ENCODE peak calls at places on chromosomes 2 and 18, in six cellular contexts. U, M, B, R, S and E are unnamed samples.

GRCh38 chr18:55918449-55918848 is 330.5 kb upstream of the TCF4 start:
- DNase-seq in B (no peak), U (no peak), R (no peak), M (no peak), S (no peak), E (no peak)

GRCh38 chr18:4016391-4017049 is 438.6 kb downstream of the DLGAP1 start:
- DNase-seq in R (no peak), M (no peak), U (no peak), S (no peak), B (peak), E (no peak)

GRCh38 chr2:159124441-159124911 is 156.0 kb downstream of the TANC1 start:
- DNase-seq in S (no peak), R (no peak), B (peak), M (peak), U (no peak), E (peak)

GRCh38 chr18:61333271-61333745 is at the start of gene CDH20:
- DNase-seq in M (no peak), R (no peak), S (no peak), U (no peak), B (peak), E (no peak)

GRCh38 chr2:75523313-75524275 is 37.1 kb downstream of the EVA1A start:
- DNase-seq in U (no peak), M (no peak), S (no peak), R (no peak), B (no peak), E (no peak)

GRCh38 chr2:1743396-1744150 is 742 bp downstream of the PXDN start:
- DNase-seq in S (peak), R (no peak), M (no peak), U (no peak), B (peak), E (no peak)

GRCh38 chr2:54259413-54260240 is 3.6 kb upstream of the TSPYL6 start:
- DNase-seq in M (no peak), R (no peak), S (no peak), U (no peak), B (no peak), E (no peak)

GRCh38 chr2:162828545-162828944 is 10.0 kb downstream of the KCNH7 start:
- DNase-seq in M (no peak), R (no peak), S (no peak), U (no peak), B (no peak), E (no peak)

GRCh38 chr2:48512586-48512985 is 17.4 kb upstream of the STON1 start:
- DNase-seq in R (no peak), B (no peak), S (no peak), U (no peak), M (no peak), E (no peak)

GRCh38 chr18:78526275-78526674 is 453.3 kb upstream of the SALL3 start:
- DNase-seq in R (no peak), M (no peak), U (no peak), B (no peak), S (no peak), E (no peak)

GRCh38 chr2:151862688-151863087 is 34.5 kb upstream of the ARL5A start:
- DNase-seq in S (no peak), B (no peak), M (no peak), R (no peak), U (no peak), E (no peak)

GRCh38 chr2:185433824-185434223 is 304.8 kb upstream of the FSIP2 start:
- DNase-seq in R (no peak), S (no peak), U (no peak), B (no peak), M (no peak), E (no peak)

GRCh38 chr2:112673008-112673407 is 27.3 kb downstream of the SLC20A1 start:
- DNase-seq in U (no peak), B (no peak), M (no peak), S (no peak), R (no peak), E (no peak)

GRCh38 chr2:37916512-37917082 is 8.5 kb upstream of the RMDN2 start:
- DNase-seq in U (no peak), M (no peak), S (no peak), B (no peak), R (no peak), E (peak)

GRCh38 chr2:26612522-26613240 is 28.5 kb downstream of the CIB4 start:
- DNase-seq in S (peak), R (no peak), M (peak), B (no peak), U (no peak), E (peak)

GRCh38 chr2:214809751-214810564 is 475 bp upstream of the BARD1 start:
- DNase-seq in B (peak), R (peak), S (peak), M (peak), U (peak), E (peak)
- H3K27ac ChIP-seq in B (no peak), R (peak), S (peak), M (peak), U (peak), E (peak)

GRCh38 chr18:31918733-31919132 is 24.2 kb downstream of the TRAPPC8 start:
- DNase-seq in U (no peak), R (no peak), S (no peak), B (no peak), M (no peak), E (no peak)

GRCh38 chr18:31920326-31920725 is 22.6 kb downstream of the TRAPPC8 start:
- DNase-seq in R (no peak), M (no peak), B (no peak), U (no peak), S (no peak), E (no peak)
- H3K27ac ChIP-seq in R (no peak), M (no peak), B (no peak), U (no peak), S (no peak), E (no peak)

DNA sequence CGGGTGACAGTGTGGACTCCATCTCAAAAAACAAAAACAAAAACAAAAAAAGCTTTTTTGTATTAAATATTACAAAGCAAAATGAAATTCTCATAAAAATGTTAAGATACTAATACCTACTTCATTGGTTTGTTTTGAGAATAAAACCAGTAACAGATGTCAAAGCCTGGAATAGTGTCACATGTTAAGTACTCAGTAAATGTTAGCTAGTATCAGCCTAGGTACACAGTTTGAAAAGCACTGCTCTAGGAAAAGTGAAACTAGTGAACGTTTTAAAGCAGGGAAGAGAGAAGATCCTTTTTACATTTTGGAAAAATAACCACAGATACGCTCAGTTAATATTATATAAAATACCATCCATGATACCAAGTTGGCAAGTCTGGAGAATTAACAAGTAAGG is 37.1 kb upstream of the ADAM17 start:
- DNase-seq in R (no peak), S (no peak), U (no peak), M (no peak), B (no peak), E (no peak)
- H3K27ac ChIP-seq in R (no peak), S (no peak), U (no peak), M (no peak), B (no peak), E (no peak)

GRCh38 chr2:36707050-36707449 is 10.5 kb downstream of the VIT start:
- DNase-seq in B (no peak), S (no peak), R (no peak), U (no peak), M (no peak), E (no peak)
- H3K27ac ChIP-seq in B (no peak), S (no peak), R (no peak), U (peak), M (no peak), E (no peak)

GRCh38 chr18:71105994-71106546 is 817.2 kb downstream of the SOCS6 start:
- DNase-seq in U (no peak), R (no peak), M (no peak), B (no peak), S (no peak), E (no peak)

GRCh38 chr18:71107220-71107619 is 818.4 kb downstream of the SOCS6 start:
- DNase-seq in U (no peak), B (no peak), M (no peak), S (no peak), R (no peak), E (no peak)

DNA sequence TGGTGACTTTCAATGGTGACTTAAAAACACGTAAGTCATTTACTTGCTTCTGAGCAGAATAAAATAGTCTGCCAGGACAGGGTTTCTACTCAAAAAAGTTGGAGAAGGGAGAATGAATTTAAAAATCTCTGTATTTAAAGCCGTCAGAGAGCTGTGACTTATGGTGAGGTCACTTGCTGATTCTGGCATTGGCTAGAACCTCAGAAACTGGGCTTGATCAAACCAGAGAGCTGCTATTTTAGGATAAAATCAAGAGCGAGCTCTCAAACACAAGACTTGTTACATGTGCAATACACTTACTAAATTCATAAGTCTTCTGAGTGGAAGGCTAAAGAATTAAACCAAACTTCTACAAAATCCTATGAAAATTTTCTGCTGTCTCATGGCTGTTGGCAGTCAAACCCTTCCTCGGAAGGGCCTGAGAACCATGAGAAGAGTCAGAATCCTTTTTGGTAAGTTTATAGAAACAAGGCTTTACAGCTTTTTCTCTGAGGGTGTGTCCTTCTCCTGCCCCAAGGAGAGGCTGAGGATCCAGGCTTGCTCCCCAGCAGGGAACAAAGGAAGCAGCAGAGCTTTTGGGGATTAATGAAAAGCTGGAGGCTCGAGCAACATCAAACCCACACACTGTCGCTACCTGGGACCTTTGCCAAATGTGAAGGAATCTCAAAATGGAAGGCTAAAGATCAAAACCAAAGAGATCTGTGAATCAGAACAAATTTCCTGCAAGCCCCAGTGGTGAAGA is 816.4 kb downstream of the SOCS6 start:
- DNase-seq in M (no peak), R (no peak), B (no peak), S (no peak), U (no peak), E (no peak)
- H3K27ac ChIP-seq in M (no peak), R (no peak), B (no peak), S (no peak), U (peak), E (no peak)

GRCh38 chr2:180695570-180695969 is 284.8 kb upstream of the UBE2E3 start:
- DNase-seq in B (no peak), U (no peak), S (no peak), R (no peak), M (no peak), E (no peak)
- H3K27ac ChIP-seq in B (no peak), U (no peak), S (no peak), R (no peak), M (no peak), E (no peak)

GRCh38 chr2:17821080-17821479 is 4.8 kb downstream of the MSGN1 start:
- DNase-seq in S (no peak), B (no peak), U (no peak), M (no peak), R (no peak), E (no peak)
- H3K27ac ChIP-seq in S (peak), B (no peak), U (no peak), M (no peak), R (no peak), E (peak)

GRCh38 chr18:21760321-21760720 is 19.7 kb downstream of the MIB1 start:
- DNase-seq in S (no peak), M (no peak), U (no peak), B (no peak), R (no peak), E (no peak)
- H3K27ac ChIP-seq in S (no peak), M (no peak), U (no peak), B (no peak), R (no peak), E (no peak)

GRCh38 chr2:46074501-46074900 is 222.7 kb upstream of the EPAS1 start:
- DNase-seq in B (no peak), U (no peak), M (no peak), S (no peak), R (no peak), E (no peak)
- H3K27ac ChIP-seq in B (no peak), U (no peak), M (no peak), S (peak), R (no peak), E (no peak)

GRCh38 chr2:219625179-219625578 is 2.3 kb upstream of the SLC4A3 start:
- DNase-seq in S (no peak), B (no peak), M (no peak), U (no peak), R (no peak), E (no peak)

GRCh38 chr2:219628235-219628985 is 980 bp downstream of the SLC4A3 start:
- DNase-seq in B (no peak), U (no peak), S (peak), R (no peak), M (no peak), E (no peak)

GRCh38 chr2:219626540-219626939 is 890 bp upstream of the SLC4A3 start:
- DNase-seq in M (no peak), U (no peak), S (no peak), R (no peak), B (no peak), E (peak)

GRCh38 chr2:219628986-219629901 is 1.8 kb downstream of the SLC4A3 start:
- DNase-seq in S (no peak), R (no peak), U (no peak), M (no peak), B (no peak), E (peak)

GRCh38 chr2:219627105-219628100 is at the start of gene SLC4A3:
- DNase-seq in S (peak), M (no peak), U (no peak), R (no peak), B (peak), E (no peak)
- H3K27ac ChIP-seq in S (no peak), M (no peak), U (no peak), R (no peak), B (no peak), E (peak)